ENCODE peak calls at places on chromosomes 16 and 17, in four cellular contexts. E is bronchial epithelial cell, V is RWPE1, U is NCI-H460. J is an unnamed sample.

GRCh38 chr17:35541434-35541833 is 4.0 kb upstream of the SLFN12L start:
- DNase-seq in U (no peak), V (no peak), E (no peak), J (no peak)

GRCh38 chr16:17222756-17223411 is 247.9 kb downstream of the XYLT1 start:
- DNase-seq in U (no peak), V (no peak), E (no peak), J (no peak)

GRCh38 chr17:75848523-75849303 is 4.5 kb upstream of the UNC13D start:
- DNase-seq in E (peak; percentile 58), V (peak; percentile 25), U (peak; percentile 48), J (peak; percentile 56)

GRCh38 chr17:49576121-49576905 is 642 bp downstream of the NXPH3 start:
- DNase-seq in U (no peak), E (no peak), V (peak; percentile 58), J (peak; percentile 40)

GRCh38 chr16:56574625-56575024 is 9.8 kb downstream of the MT4 start:
- DNase-seq in E (no peak), U (no peak), V (no peak), J (no peak)

GRCh38 chr17:6430769-6431168 is 4.2 kb downstream of the AIPL1 start:
- DNase-seq in U (no peak), E (no peak), V (no peak), J (no peak)

GRCh38 chr16:75591001-75591852 is 25.0 kb downstream of the GABARAPL2 start:
- DNase-seq in E (peak; percentile 20), U (no peak), V (no peak), J (no peak)

GRCh38 chr16:86026136-86026905 is 127.4 kb downstream of the IRF8 start:
- DNase-seq in E (no peak), V (no peak), U (no peak), J (no peak)

GRCh38 chr17:81000631-81001357 is 9.2 kb downstream of the CHMP6 start:
- DNase-seq in V (no peak), E (no peak), U (no peak), J (no peak)